ENCODE peak calls at places on chromosomes 13 and 19, in six cellular contexts. One of them, this sample, is unnamed.

GRCh38 chr13:98214707-98215106 is 37.6 kb upstream of the RNF113B start:
- DNase-seq in H9: no peak
- DNase-seq in H1: no peak
- DNase-seq in neuronal stem cell: no peak
- DNase-seq in IMR-90: no peak
- DNase-seq in mesendoderm: no peak
- DNase-seq in this sample: no peak

GRCh38 chr19:49362926-49363264 is 679 bp upstream of the TEAD2 start:
- DNase-seq in neuronal stem cell: peak; percentile 45
- DNase-seq in H1: no peak
- DNase-seq in H9: no peak
- DNase-seq in mesendoderm: no peak
- DNase-seq in IMR-90: peak; percentile 45
- DNase-seq in this sample: no peak

GRCh38 chr13:104074326-104074725 is 1008.1 kb upstream of the SLC10A2 start:
- DNase-seq in H9: no peak
- DNase-seq in H1: no peak
- DNase-seq in neuronal stem cell: no peak
- DNase-seq in IMR-90: no peak
- DNase-seq in mesendoderm: no peak
- DNase-seq in this sample: no peak

GRCh38 chr19:23283925-23284324 is 33.7 kb upstream of the ZNF724 start:
- DNase-seq in IMR-90: peak; percentile 30
- DNase-seq in H1: peak; percentile 54
- DNase-seq in H9: peak; percentile 71
- DNase-seq in neuronal stem cell: no peak
- DNase-seq in mesendoderm: peak; percentile 85
- DNase-seq in this sample: peak; percentile 26

GRCh38 chr13:32316030-32316344 is 679 bp downstream of the BRCA2 start:
- DNase-seq in IMR-90: no peak
- DNase-seq in H1: no peak
- DNase-seq in mesendoderm: no peak
- DNase-seq in neuronal stem cell: no peak
- DNase-seq in H9: no peak
- DNase-seq in this sample: no peak

GRCh38 chr13:71316964-71317363 is 550.0 kb downstream of the DACH1 start:
- DNase-seq in mesendoderm: no peak
- DNase-seq in H1: no peak
- DNase-seq in H9: no peak
- DNase-seq in IMR-90: no peak
- DNase-seq in neuronal stem cell: no peak
- DNase-seq in this sample: no peak

GRCh38 chr13:36453518-36453917 is 21.2 kb downstream of the CCNA1 start:
- DNase-seq in H1: no peak
- DNase-seq in H9: no peak
- DNase-seq in neuronal stem cell: no peak
- DNase-seq in mesendoderm: peak; percentile 60
- DNase-seq in IMR-90: peak; percentile 2
- DNase-seq in this sample: peak; percentile 13

GRCh38 chr19:10979950-10980349 is 19.1 kb downstream of the SMARCA4 start:
- DNase-seq in IMR-90: no peak
- DNase-seq in neuronal stem cell: no peak
- DNase-seq in H1: no peak
- DNase-seq in H9: no peak
- DNase-seq in mesendoderm: no peak
- DNase-seq in this sample: no peak

DNA sequence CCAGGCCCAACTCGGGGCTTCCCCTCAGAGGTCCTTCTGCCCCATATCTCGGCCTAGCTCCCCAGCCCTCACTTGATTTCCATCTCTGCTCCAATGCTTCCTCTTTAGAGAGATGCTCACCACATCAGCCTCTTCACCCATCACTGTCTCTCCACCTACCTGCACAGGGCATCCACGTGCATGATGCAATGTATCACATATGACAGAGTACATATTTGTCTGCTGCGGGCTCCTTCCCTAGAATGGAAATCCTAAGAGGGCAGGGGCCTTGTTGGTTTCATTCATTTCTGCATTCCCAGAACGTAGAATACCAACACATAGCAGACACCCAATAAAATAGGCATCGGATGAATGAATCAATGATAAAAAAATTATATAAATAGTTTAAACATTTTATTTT is 130.3 kb downstream of the USP12 start:
- DNase-seq in neuronal stem cell: no peak
- DNase-seq in mesendoderm: no peak
- DNase-seq in IMR-90: no peak
- DNase-seq in H1: no peak
- DNase-seq in H9: no peak
- DNase-seq in this sample: no peak
- H2BK5ac ChIP-seq in neuronal stem cell: no peak overlapping the region
- H2BK5ac ChIP-seq in mesendoderm: no peak overlapping the region
- H2BK5ac ChIP-seq in IMR-90: no peak overlapping the region
- H2BK5ac ChIP-seq in H1: peak overlapping the region; percentile 16
- H2BK5ac ChIP-seq in H9: no peak overlapping the region
- H2BK5ac ChIP-seq in this sample: no peak overlapping the region

GRCh38 chr19:38262585-38263268 is 1.6 kb upstream of the SPINT2 start:
- DNase-seq in IMR-90: no peak
- DNase-seq in neuronal stem cell: no peak
- DNase-seq in H1: no peak
- DNase-seq in H9: no peak
- DNase-seq in mesendoderm: peak; percentile 42
- DNase-seq in this sample: no peak
- H3K4me1 ChIP-seq in IMR-90: peaks cover 10% of the 10 kb centered on the region
- H3K4me1 ChIP-seq in neuronal stem cell: peaks cover 9% of the 10 kb centered on the region
- H3K4me1 ChIP-seq in H1: peaks cover 29% of the 10 kb centered on the region
- H3K4me1 ChIP-seq in H9: peaks cover 9% of the 10 kb centered on the region
- H3K4me1 ChIP-seq in mesendoderm: peaks cover 15% of the 10 kb centered on the region
- H3K4me1 ChIP-seq in this sample: peaks cover 38% of the 10 kb centered on the region

GRCh38 chr19:53594811-53595509 is 36.8 kb upstream of the DPRX start:
- DNase-seq in H1: peak; percentile 95
- DNase-seq in H9: peak; percentile 98
- DNase-seq in neuronal stem cell: no peak
- DNase-seq in IMR-90: no peak
- DNase-seq in mesendoderm: peak; percentile 87
- DNase-seq in this sample: no peak

GRCh38 chr19:53598361-53598760 is 33.4 kb upstream of the DPRX start:
- DNase-seq in neuronal stem cell: no peak
- DNase-seq in IMR-90: no peak
- DNase-seq in mesendoderm: peak; percentile 52
- DNase-seq in H1: no peak
- DNase-seq in H9: no peak
- DNase-seq in this sample: no peak

GRCh38 chr19:53595510-53595867 is 36.3 kb upstream of the DPRX start:
- DNase-seq in IMR-90: no peak
- DNase-seq in H1: no peak
- DNase-seq in H9: no peak
- DNase-seq in mesendoderm: no peak
- DNase-seq in neuronal stem cell: no peak
- DNase-seq in this sample: no peak

GRCh38 chr19:53597023-53597422 is 34.8 kb upstream of the DPRX start:
- DNase-seq in H1: no peak
- DNase-seq in mesendoderm: no peak
- DNase-seq in IMR-90: no peak
- DNase-seq in neuronal stem cell: no peak
- DNase-seq in H9: no peak
- DNase-seq in this sample: no peak

GRCh38 chr19:53596056-53596455 is 35.7 kb upstream of the DPRX start:
- DNase-seq in IMR-90: no peak
- DNase-seq in H9: peak; percentile 67
- DNase-seq in H1: no peak
- DNase-seq in mesendoderm: no peak
- DNase-seq in neuronal stem cell: no peak
- DNase-seq in this sample: no peak
- H2BK15ac ChIP-seq in IMR-90: no peak overlapping the region
- H2BK15ac ChIP-seq in H9: no peak overlapping the region
- H2BK15ac ChIP-seq in H1: no peak overlapping the region
- H2BK15ac ChIP-seq in mesendoderm: no peak overlapping the region
- H2BK15ac ChIP-seq in neuronal stem cell: no peak overlapping the region
- H2BK15ac ChIP-seq in this sample: no peak overlapping the region

GRCh38 chr19:44848805-44849457 is 2.8 kb downstream of the NECTIN2 start:
- DNase-seq in H1: no peak
- DNase-seq in IMR-90: no peak
- DNase-seq in mesendoderm: peak; percentile 85
- DNase-seq in H9: peak; percentile 50
- DNase-seq in neuronal stem cell: peak; percentile 33
- DNase-seq in this sample: peak; percentile 53
- H2BK5ac ChIP-seq in H1: peak overlapping the region; percentile 88
- H2BK5ac ChIP-seq in IMR-90: peak overlapping the region; percentile 51
- H2BK5ac ChIP-seq in mesendoderm: peak overlapping the region; percentile 56
- H2BK5ac ChIP-seq in H9: no peak overlapping the region
- H2BK5ac ChIP-seq in neuronal stem cell: no peak overlapping the region
- H2BK5ac ChIP-seq in this sample: no peak overlapping the region

GRCh38 chr13:48404952-48405351 is 8.0 kb downstream of the LPAR6 start:
- DNase-seq in H1: no peak
- DNase-seq in H9: no peak
- DNase-seq in IMR-90: no peak
- DNase-seq in neuronal stem cell: no peak
- DNase-seq in mesendoderm: no peak
- DNase-seq in this sample: no peak

GRCh38 chr13:48405865-48406264 is 7.0 kb downstream of the LPAR6 start:
- DNase-seq in H9: no peak
- DNase-seq in neuronal stem cell: no peak
- DNase-seq in IMR-90: peak; percentile 36
- DNase-seq in mesendoderm: no peak
- DNase-seq in H1: no peak
- DNase-seq in this sample: peak; percentile 52

GRCh38 chr13:48402325-48402962 is 10.5 kb downstream of the LPAR6 start:
- DNase-seq in mesendoderm: no peak
- DNase-seq in neuronal stem cell: no peak
- DNase-seq in H9: no peak
- DNase-seq in IMR-90: no peak
- DNase-seq in H1: no peak
- DNase-seq in this sample: no peak

GRCh38 chr13:48403151-48403631 is 9.7 kb downstream of the LPAR6 start:
- DNase-seq in mesendoderm: no peak
- DNase-seq in IMR-90: peak; percentile 18
- DNase-seq in H1: no peak
- DNase-seq in H9: no peak
- DNase-seq in neuronal stem cell: no peak
- DNase-seq in this sample: peak; percentile 36

GRCh38 chr13:48403929-48404328 is 9.0 kb downstream of the LPAR6 start:
- DNase-seq in IMR-90: no peak
- DNase-seq in neuronal stem cell: no peak
- DNase-seq in H1: no peak
- DNase-seq in mesendoderm: no peak
- DNase-seq in H9: no peak
- DNase-seq in this sample: no peak
- H3K4me1 ChIP-seq in IMR-90: peaks cover 5% of the 10 kb centered on the region
- H3K4me1 ChIP-seq in neuronal stem cell: no peaks in the 10 kb centered on the region
- H3K4me1 ChIP-seq in H1: no peaks in the 10 kb centered on the region
- H3K4me1 ChIP-seq in mesendoderm: no peaks in the 10 kb centered on the region
- H3K4me1 ChIP-seq in H9: no peaks in the 10 kb centered on the region
- H3K4me1 ChIP-seq in this sample: no peaks in the 10 kb centered on the region

GRCh38 chr19:52039169-52039568 is 9.5 kb downstream of the ZNF432 start:
- DNase-seq in IMR-90: no peak
- DNase-seq in H9: no peak
- DNase-seq in mesendoderm: no peak
- DNase-seq in H1: no peak
- DNase-seq in neuronal stem cell: no peak
- DNase-seq in this sample: no peak
- H2BK15ac ChIP-seq in IMR-90: no peak overlapping the region
- H2BK15ac ChIP-seq in H9: no peak overlapping the region
- H2BK15ac ChIP-seq in mesendoderm: no peak overlapping the region
- H2BK15ac ChIP-seq in H1: no peak overlapping the region
- H2BK15ac ChIP-seq in neuronal stem cell: no peak overlapping the region
- H2BK15ac ChIP-seq in this sample: no peak overlapping the region

GRCh38 chr19:778910-779653 is 18.2 kb upstream of the PTBP1 start:
- DNase-seq in IMR-90: peak; percentile 94
- DNase-seq in H9: no peak
- DNase-seq in H1: no peak
- DNase-seq in neuronal stem cell: no peak
- DNase-seq in mesendoderm: peak; percentile 60
- DNase-seq in this sample: peak; percentile 98
- H2BK5ac ChIP-seq in IMR-90: peak overlapping the region; percentile 88
- H2BK5ac ChIP-seq in H9: no peak overlapping the region
- H2BK5ac ChIP-seq in H1: no peak overlapping the region
- H2BK5ac ChIP-seq in neuronal stem cell: peak overlapping the region; percentile 82
- H2BK5ac ChIP-seq in mesendoderm: no peak overlapping the region
- H2BK5ac ChIP-seq in this sample: peak overlapping the region; percentile 68

GRCh38 chr19:54416695-54417491 is 1.6 kb downstream of the TTYH1 start:
- DNase-seq in mesendoderm: no peak
- DNase-seq in IMR-90: no peak
- DNase-seq in H1: no peak
- DNase-seq in neuronal stem cell: no peak
- DNase-seq in H9: no peak
- DNase-seq in this sample: no peak
- H3K4me1 ChIP-seq in mesendoderm: no peaks in the 10 kb centered on the region
- H3K4me1 ChIP-seq in IMR-90: no peaks in the 10 kb centered on the region
- H3K4me1 ChIP-seq in H1: peaks cover 44% of the 10 kb centered on the region
- H3K4me1 ChIP-seq in neuronal stem cell: peaks cover 36% of the 10 kb centered on the region
- H3K4me1 ChIP-seq in H9: peaks cover 5% of the 10 kb centered on the region
- H3K4me1 ChIP-seq in this sample: peaks cover 12% of the 10 kb centered on the region

GRCh38 chr19:13968999-13969398 is 16.7 kb downstream of the DCAF15 start:
- DNase-seq in H1: no peak
- DNase-seq in H9: no peak
- DNase-seq in mesendoderm: no peak
- DNase-seq in IMR-90: no peak
- DNase-seq in neuronal stem cell: no peak
- DNase-seq in this sample: no peak
- H2BK15ac ChIP-seq in H1: no peak overlapping the region
- H2BK15ac ChIP-seq in H9: no peak overlapping the region
- H2BK15ac ChIP-seq in mesendoderm: no peak overlapping the region
- H2BK15ac ChIP-seq in IMR-90: no peak overlapping the region
- H2BK15ac ChIP-seq in neuronal stem cell: no peak overlapping the region
- H2BK15ac ChIP-seq in this sample: no peak overlapping the region

This sample was measured in mesenchymal stem cell.